ENCODE peak calls at places on chromosomes 11 and 22, in five cellular contexts. H is K562, K is bronchial epithelial cell, T is AG09309, M is cerebellar cortex. U is an unnamed sample.

GRCh38 chr11:65116370-65117205 is 913 bp downstream of the ZNHIT2 start:
- DNase-seq in H (no peak), K (peak; percentile 75), T (no peak), M (no peak), U (peak; percentile 5)

GRCh38 chr11:4059424-4059823 is 35.2 kb upstream of the RRM1 start:
- DNase-seq in H (no peak), K (peak; percentile 96), T (no peak), M (no peak), U (no peak)

GRCh38 chr11:107473797-107474196 is 16.2 kb upstream of the CWF19L2 start:
- DNase-seq in H (no peak), K (no peak), T (peak; percentile 55), M (no peak), U (no peak)

GRCh38 chr11:33893711-33894401 is 2.0 kb upstream of the LMO2 start:
- DNase-seq in H (no peak), K (no peak), T (no peak), M (no peak), U (peak; percentile 100)

GRCh38 chr11:14320020-14320419 is 39.0 kb downstream of the RRAS2 start:
- DNase-seq in H (no peak), K (no peak), T (no peak), M (no peak), U (no peak)

GRCh38 chr11:58493676-58494075 is 14.2 kb downstream of the OR5B21 start:
- DNase-seq in H (no peak), K (peak; percentile 55), T (no peak), M (no peak), U (peak; percentile 31)

GRCh38 chr11:126544311-126545056 is 189.0 kb downstream of the ST3GAL4 start:
- DNase-seq in H (no peak), K (peak; percentile 7), T (no peak), M (peak; percentile 81), U (no peak)

GRCh38 chr22:37230673-37231405 is 13.2 kb downstream of the RAC2 start:
- DNase-seq in H (no peak), K (no peak), T (no peak), M (no peak), U (no peak)

GRCh38 chr11:67699521-67699920 is 25.1 kb upstream of the ALDH3B2 start:
- DNase-seq in H (no peak), K (peak; percentile 80), T (no peak), M (no peak), U (no peak)

GRCh38 chr11:79768343-79768742 is 327.5 kb upstream of the TENM4 start:
- DNase-seq in H (no peak), K (no peak), T (no peak), M (no peak), U (no peak)

GRCh38 chr11:114832532-114833125 is 154.3 kb downstream of the NXPE2 start:
- DNase-seq in H (no peak), K (no peak), T (no peak), M (no peak), U (no peak)

GRCh38 chr11:73729594-73730206 is 31.2 kb downstream of the RAB6A start:
- DNase-seq in H (peak; percentile 49), K (no peak), T (no peak), M (peak; percentile 31), U (no peak)

GRCh38 chr11:82732734-82733443 is 775 bp downstream of the FAM181B start:
- DNase-seq in H (peak; percentile 38), K (no peak), T (no peak), M (no peak), U (no peak)

GRCh38 chr11:30254307-30255298 is 23.8 kb downstream of the FSHB start:
- DNase-seq in H (no peak), K (no peak), T (no peak), M (no peak), U (no peak)

U was measured in MV-4-11.